ENCODE peak calls at places on chromosomes 4 and X, in ten cellular contexts. One of them, this sample, is unnamed. For H3K4me1, the result is how much of the 10 kb centered on the place peaks cover.

GRCh38 chr4:6225469-6225868 is 25.1 kb upstream of the JAKMIP1 start:
- DNase-seq in uterus: no peak
- DNase-seq in hepatocyte: peak
- DNase-seq in stomach: peak
- DNase-seq in GM23338: peak
- DNase-seq in adrenal gland: no peak
- DNase-seq in heart right ventricle: no peak
- DNase-seq in CD8-positive, alpha-beta memory T cell: no peak
- DNase-seq in right lobe of liver: no peak
- DNase-seq in HepG2: no peak
- DNase-seq in this sample: no peak

GRCh38 chr4:113618205-113618604 is 143.3 kb downstream of the CAMK2D start:
- DNase-seq in uterus: no peak
- DNase-seq in HepG2: no peak
- DNase-seq in GM23338: no peak
- DNase-seq in CD8-positive, alpha-beta memory T cell: no peak
- DNase-seq in heart right ventricle: no peak
- DNase-seq in adrenal gland: no peak
- DNase-seq in stomach: no peak
- DNase-seq in hepatocyte: no peak
- DNase-seq in right lobe of liver: no peak
- DNase-seq in this sample: no peak

GRCh38 chrX:133045986-133046385 is 50.9 kb downstream of the USP26 start:
- DNase-seq in CD8-positive, alpha-beta memory T cell: no peak
- DNase-seq in stomach: no peak
- DNase-seq in adrenal gland: no peak
- DNase-seq in hepatocyte: peak
- DNase-seq in heart right ventricle: no peak
- DNase-seq in GM23338: peak
- DNase-seq in right lobe of liver: no peak
- DNase-seq in HepG2: peak
- DNase-seq in uterus: no peak
- DNase-seq in this sample: no peak

GRCh38 chr4:48683784-48684666 is 96.1 kb downstream of the FRYL start:
- DNase-seq in uterus: no peak
- DNase-seq in HepG2: no peak
- DNase-seq in adrenal gland: no peak
- DNase-seq in stomach: no peak
- DNase-seq in hepatocyte: no peak
- DNase-seq in CD8-positive, alpha-beta memory T cell: no peak
- DNase-seq in heart right ventricle: no peak
- DNase-seq in right lobe of liver: no peak
- DNase-seq in GM23338: no peak
- DNase-seq in this sample: no peak

GRCh38 chrX:49067285-49068120 is 6.3 kb downstream of the PRAF2 start:
- DNase-seq in GM23338: no peak
- DNase-seq in heart right ventricle: no peak
- DNase-seq in hepatocyte: peak
- DNase-seq in HepG2: no peak
- DNase-seq in CD8-positive, alpha-beta memory T cell: no peak
- DNase-seq in uterus: no peak
- DNase-seq in stomach: no peak
- DNase-seq in adrenal gland: no peak
- DNase-seq in right lobe of liver: no peak
- DNase-seq in this sample: no peak

GRCh38 chr4:159655547-159655946 is 552.7 kb downstream of the RAPGEF2 start:
- DNase-seq in GM23338: no peak
- DNase-seq in CD8-positive, alpha-beta memory T cell: no peak
- DNase-seq in adrenal gland: no peak
- DNase-seq in HepG2: no peak
- DNase-seq in right lobe of liver: no peak
- DNase-seq in heart right ventricle: no peak
- DNase-seq in uterus: no peak
- DNase-seq in hepatocyte: no peak
- DNase-seq in stomach: no peak
- DNase-seq in this sample: no peak

GRCh38 chr4:36011381-36011780 is 232.9 kb downstream of the ARAP2 start:
- DNase-seq in CD8-positive, alpha-beta memory T cell: no peak
- DNase-seq in right lobe of liver: no peak
- DNase-seq in stomach: no peak
- DNase-seq in heart right ventricle: no peak
- DNase-seq in adrenal gland: no peak
- DNase-seq in HepG2: no peak
- DNase-seq in uterus: no peak
- DNase-seq in GM23338: no peak
- DNase-seq in hepatocyte: no peak
- DNase-seq in this sample: no peak

GRCh38 chrX:47574096-47574553 is 8.1 kb upstream of the TIMP1 start:
- DNase-seq in hepatocyte: peak
- DNase-seq in heart right ventricle: no peak
- DNase-seq in GM23338: peak
- DNase-seq in CD8-positive, alpha-beta memory T cell: no peak
- DNase-seq in right lobe of liver: no peak
- DNase-seq in adrenal gland: no peak
- DNase-seq in HepG2: no peak
- DNase-seq in stomach: no peak
- DNase-seq in uterus: no peak
- DNase-seq in this sample: no peak

GRCh38 chr4:78242071-78242470 is 184.9 kb downstream of the FRAS1 start:
- DNase-seq in hepatocyte: no peak
- DNase-seq in right lobe of liver: no peak
- DNase-seq in HepG2: no peak
- DNase-seq in uterus: no peak
- DNase-seq in adrenal gland: no peak
- DNase-seq in GM23338: no peak
- DNase-seq in heart right ventricle: no peak
- DNase-seq in stomach: no peak
- DNase-seq in CD8-positive, alpha-beta memory T cell: no peak
- DNase-seq in this sample: no peak

GRCh38 chr4:81215219-81215892 is at the start of gene PRKG2:
- DNase-seq in hepatocyte: peak
- DNase-seq in adrenal gland: no peak
- DNase-seq in heart right ventricle: no peak
- DNase-seq in stomach: no peak
- DNase-seq in HepG2: no peak
- DNase-seq in GM23338: peak
- DNase-seq in CD8-positive, alpha-beta memory T cell: no peak
- DNase-seq in right lobe of liver: no peak
- DNase-seq in uterus: no peak
- DNase-seq in this sample: peak

DNA sequence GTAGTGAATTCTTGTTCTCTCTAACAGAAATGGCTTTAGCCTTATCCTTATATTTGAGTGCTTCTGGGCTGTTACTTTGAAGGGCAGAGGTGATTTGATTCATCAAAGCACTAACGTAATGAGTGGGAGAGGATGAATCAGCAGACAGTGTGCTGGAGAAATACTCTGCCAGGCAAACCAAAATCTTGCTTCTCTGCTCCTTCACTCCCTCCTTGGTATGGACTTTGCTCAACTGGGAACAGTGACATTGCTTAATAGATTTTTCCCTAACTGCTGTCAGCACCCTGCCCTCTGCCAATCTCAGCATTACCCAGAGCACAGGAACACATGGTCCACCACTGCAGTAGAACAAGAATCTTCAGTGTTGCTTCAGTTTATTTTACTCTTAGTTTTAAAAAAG is 56.0 kb downstream of the PDLIM5 start:
- DNase-seq in hepatocyte: peak
- DNase-seq in adrenal gland: peak
- DNase-seq in CD8-positive, alpha-beta memory T cell: no peak
- DNase-seq in HepG2: peak
- DNase-seq in uterus: peak
- DNase-seq in GM23338: no peak
- DNase-seq in right lobe of liver: no peak
- DNase-seq in stomach: no peak
- DNase-seq in heart right ventricle: no peak
- DNase-seq in this sample: peak
- H3K4me1 ChIP-seq in hepatocyte: under half
- H3K4me1 ChIP-seq in adrenal gland: under half
- H3K4me1 ChIP-seq in CD8-positive, alpha-beta memory T cell: under half
- H3K4me1 ChIP-seq in HepG2: under half
- H3K4me1 ChIP-seq in uterus: under half
- H3K4me1 ChIP-seq in GM23338: under half
- H3K4me1 ChIP-seq in right lobe of liver: under half
- H3K4me1 ChIP-seq in stomach: under half
- H3K4me1 ChIP-seq in heart right ventricle: under half
- H3K4me1 ChIP-seq in this sample: under half

GRCh38 chr4:24573582-24573981 is 10.8 kb downstream of the DHX15 start:
- DNase-seq in CD8-positive, alpha-beta memory T cell: no peak
- DNase-seq in hepatocyte: no peak
- DNase-seq in right lobe of liver: no peak
- DNase-seq in GM23338: no peak
- DNase-seq in uterus: no peak
- DNase-seq in heart right ventricle: no peak
- DNase-seq in stomach: no peak
- DNase-seq in HepG2: no peak
- DNase-seq in adrenal gland: no peak
- DNase-seq in this sample: no peak

GRCh38 chr4:24570574-24571236 is 13.6 kb downstream of the DHX15 start:
- DNase-seq in GM23338: no peak
- DNase-seq in stomach: no peak
- DNase-seq in hepatocyte: no peak
- DNase-seq in uterus: no peak
- DNase-seq in HepG2: no peak
- DNase-seq in right lobe of liver: no peak
- DNase-seq in CD8-positive, alpha-beta memory T cell: no peak
- DNase-seq in adrenal gland: no peak
- DNase-seq in heart right ventricle: no peak
- DNase-seq in this sample: no peak

GRCh38 chr4:24568425-24568824 is 15.9 kb downstream of the DHX15 start:
- DNase-seq in HepG2: no peak
- DNase-seq in right lobe of liver: no peak
- DNase-seq in GM23338: no peak
- DNase-seq in uterus: no peak
- DNase-seq in CD8-positive, alpha-beta memory T cell: no peak
- DNase-seq in adrenal gland: no peak
- DNase-seq in stomach: no peak
- DNase-seq in hepatocyte: no peak
- DNase-seq in heart right ventricle: no peak
- DNase-seq in this sample: no peak

GRCh38 chr4:24569662-24570061 is 14.7 kb downstream of the DHX15 start:
- DNase-seq in hepatocyte: no peak
- DNase-seq in CD8-positive, alpha-beta memory T cell: no peak
- DNase-seq in stomach: no peak
- DNase-seq in right lobe of liver: no peak
- DNase-seq in GM23338: no peak
- DNase-seq in HepG2: no peak
- DNase-seq in adrenal gland: no peak
- DNase-seq in heart right ventricle: no peak
- DNase-seq in uterus: no peak
- DNase-seq in this sample: no peak

DNA sequence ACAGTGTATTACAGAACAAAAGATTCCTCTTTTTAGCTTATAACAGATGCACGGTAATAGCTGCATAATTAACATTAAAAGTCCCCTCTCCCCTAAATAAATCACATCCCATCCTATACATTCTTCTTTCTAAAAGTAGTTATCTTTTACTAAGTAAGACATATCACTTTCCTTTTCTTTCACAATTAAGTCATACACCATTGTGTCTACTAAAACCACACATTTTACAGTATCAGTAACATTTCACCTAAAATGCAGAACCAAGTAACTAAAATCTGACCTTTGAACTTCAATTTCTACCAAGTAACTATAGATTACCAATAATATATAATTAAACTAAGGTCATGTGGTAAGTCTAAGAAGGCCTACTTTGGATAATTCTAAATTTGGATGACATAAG is 14.2 kb downstream of the DHX15 start:
- DNase-seq in adrenal gland: no peak
- DNase-seq in GM23338: no peak
- DNase-seq in stomach: no peak
- DNase-seq in heart right ventricle: no peak
- DNase-seq in HepG2: no peak
- DNase-seq in uterus: no peak
- DNase-seq in hepatocyte: no peak
- DNase-seq in right lobe of liver: no peak
- DNase-seq in CD8-positive, alpha-beta memory T cell: no peak
- DNase-seq in this sample: no peak
- H3K4me1 ChIP-seq in adrenal gland: under half
- H3K4me1 ChIP-seq in GM23338: under half
- H3K4me1 ChIP-seq in stomach: half or more
- H3K4me1 ChIP-seq in heart right ventricle: half or more
- H3K4me1 ChIP-seq in HepG2: half or more
- H3K4me1 ChIP-seq in uterus: under half
- H3K4me1 ChIP-seq in hepatocyte: under half
- H3K4me1 ChIP-seq in right lobe of liver: under half
- H3K4me1 ChIP-seq in CD8-positive, alpha-beta memory T cell: half or more
- H3K4me1 ChIP-seq in this sample: under half

DNA sequence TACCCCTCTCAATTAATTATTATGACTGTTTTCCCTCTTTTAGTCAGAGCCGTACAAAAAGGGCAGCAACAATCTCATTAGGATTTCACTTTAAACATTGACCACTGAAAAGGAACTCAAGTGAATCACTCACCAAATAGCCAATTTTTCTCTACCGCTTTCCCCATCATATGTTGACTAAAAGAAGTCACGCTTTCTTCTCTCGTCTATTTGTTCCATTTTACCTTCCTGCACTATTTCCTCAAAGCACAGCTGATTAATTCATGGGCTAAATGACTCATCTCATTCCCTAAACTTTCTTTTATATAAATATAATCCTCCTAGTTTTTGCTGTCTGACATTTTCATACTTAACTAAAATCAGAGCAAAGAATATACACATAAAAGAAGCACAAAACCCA is 8.2 kb downstream of the MID1 start:
- DNase-seq in GM23338: no peak
- DNase-seq in right lobe of liver: no peak
- DNase-seq in hepatocyte: no peak
- DNase-seq in uterus: no peak
- DNase-seq in CD8-positive, alpha-beta memory T cell: no peak
- DNase-seq in adrenal gland: no peak
- DNase-seq in heart right ventricle: no peak
- DNase-seq in stomach: no peak
- DNase-seq in HepG2: no peak
- DNase-seq in this sample: no peak
- H3K4me1 ChIP-seq in GM23338: under half
- H3K4me1 ChIP-seq in right lobe of liver: under half
- H3K4me1 ChIP-seq in hepatocyte: under half
- H3K4me1 ChIP-seq in uterus: under half
- H3K4me1 ChIP-seq in CD8-positive, alpha-beta memory T cell: under half
- H3K4me1 ChIP-seq in adrenal gland: under half
- H3K4me1 ChIP-seq in heart right ventricle: under half
- H3K4me1 ChIP-seq in stomach: under half
- H3K4me1 ChIP-seq in HepG2: under half
- H3K4me1 ChIP-seq in this sample: under half

GRCh38 chrX:19874391-19875050 is 12.9 kb downstream of the SH3KBP1 start:
- DNase-seq in hepatocyte: no peak
- DNase-seq in stomach: no peak
- DNase-seq in HepG2: no peak
- DNase-seq in uterus: no peak
- DNase-seq in CD8-positive, alpha-beta memory T cell: no peak
- DNase-seq in right lobe of liver: no peak
- DNase-seq in adrenal gland: no peak
- DNase-seq in heart right ventricle: no peak
- DNase-seq in GM23338: no peak
- DNase-seq in this sample: no peak
- H3K4me1 ChIP-seq in hepatocyte: under half
- H3K4me1 ChIP-seq in stomach: under half
- H3K4me1 ChIP-seq in HepG2: under half
- H3K4me1 ChIP-seq in uterus: under half
- H3K4me1 ChIP-seq in CD8-positive, alpha-beta memory T cell: under half
- H3K4me1 ChIP-seq in right lobe of liver: under half
- H3K4me1 ChIP-seq in adrenal gland: under half
- H3K4me1 ChIP-seq in heart right ventricle: under half
- H3K4me1 ChIP-seq in GM23338: under half
- H3K4me1 ChIP-seq in this sample: under half

This sample was measured in colonic mucosa.